ENCODE peak calls at places on chromosomes 16 and 17, in ten cellular contexts. One of them, this sample, is unnamed.

GRCh38 chr17:31629696-31630470 is 229.2 kb downstream of the COPRS start:
- DNase-seq in kidney: no peak
- DNase-seq in fibroblast of lung: peak
- DNase-seq in DND-41: no peak
- DNase-seq in spleen: no peak
- DNase-seq in ascending aorta: no peak
- DNase-seq in upper lobe of right lung: no peak
- DNase-seq in PC-9: no peak
- DNase-seq in epithelial cell of prostate: no peak
- DNase-seq in aorta: no peak
- DNase-seq in this sample: no peak

GRCh38 chr16:20899503-20900298 is 457 bp downstream of the DCUN1D3 start:
- DNase-seq in kidney: peak
- DNase-seq in ascending aorta: no peak
- DNase-seq in DND-41: no peak
- DNase-seq in epithelial cell of prostate: no peak
- DNase-seq in PC-9: peak
- DNase-seq in upper lobe of right lung: no peak
- DNase-seq in fibroblast of lung: no peak
- DNase-seq in aorta: peak
- DNase-seq in spleen: peak
- DNase-seq in this sample: no peak

GRCh38 chr16:56190903-56191806 is at the start of gene GNAO1:
- DNase-seq in spleen: peak
- DNase-seq in DND-41: peak
- DNase-seq in epithelial cell of prostate: no peak
- DNase-seq in upper lobe of right lung: peak
- DNase-seq in ascending aorta: no peak
- DNase-seq in kidney: peak
- DNase-seq in PC-9: peak
- DNase-seq in aorta: peak
- DNase-seq in fibroblast of lung: peak
- DNase-seq in this sample: peak

GRCh38 chr17:40323731-40324650 is 15.0 kb downstream of the RARA start:
- DNase-seq in DND-41: peak
- DNase-seq in aorta: peak
- DNase-seq in epithelial cell of prostate: no peak
- DNase-seq in PC-9: no peak
- DNase-seq in ascending aorta: no peak
- DNase-seq in spleen: peak
- DNase-seq in kidney: peak
- DNase-seq in fibroblast of lung: peak
- DNase-seq in upper lobe of right lung: no peak
- DNase-seq in this sample: no peak

GRCh38 chr17:57294629-57295501 is 38.5 kb downstream of the MSI2 start:
- DNase-seq in upper lobe of right lung: no peak
- DNase-seq in fibroblast of lung: peak
- DNase-seq in DND-41: peak
- DNase-seq in kidney: no peak
- DNase-seq in ascending aorta: no peak
- DNase-seq in spleen: no peak
- DNase-seq in PC-9: no peak
- DNase-seq in epithelial cell of prostate: no peak
- DNase-seq in aorta: no peak
- DNase-seq in this sample: no peak

GRCh38 chr16:67447508-67448076 is 16.7 kb downstream of the HSD11B2 start:
- DNase-seq in epithelial cell of prostate: no peak
- DNase-seq in kidney: no peak
- DNase-seq in spleen: no peak
- DNase-seq in PC-9: peak
- DNase-seq in DND-41: peak
- DNase-seq in upper lobe of right lung: no peak
- DNase-seq in aorta: no peak
- DNase-seq in ascending aorta: no peak
- DNase-seq in fibroblast of lung: no peak
- DNase-seq in this sample: peak

GRCh38 chr16:82192665-82193064 is 22.6 kb upstream of the MPHOSPH6 start:
- DNase-seq in ascending aorta: no peak
- DNase-seq in aorta: no peak
- DNase-seq in fibroblast of lung: peak
- DNase-seq in epithelial cell of prostate: peak
- DNase-seq in upper lobe of right lung: no peak
- DNase-seq in spleen: no peak
- DNase-seq in DND-41: no peak
- DNase-seq in PC-9: no peak
- DNase-seq in kidney: no peak
- DNase-seq in this sample: peak

GRCh38 chr16:4266372-4266771 is 6.5 kb downstream of the TFAP4 start:
- DNase-seq in upper lobe of right lung: no peak
- DNase-seq in PC-9: no peak
- DNase-seq in fibroblast of lung: no peak
- DNase-seq in kidney: no peak
- DNase-seq in aorta: no peak
- DNase-seq in epithelial cell of prostate: no peak
- DNase-seq in DND-41: peak
- DNase-seq in ascending aorta: no peak
- DNase-seq in spleen: no peak
- DNase-seq in this sample: peak

GRCh38 chr17:63925615-63926014 is 6.5 kb downstream of the CD79B start:
- DNase-seq in aorta: peak
- DNase-seq in PC-9: no peak
- DNase-seq in fibroblast of lung: no peak
- DNase-seq in kidney: peak
- DNase-seq in DND-41: no peak
- DNase-seq in ascending aorta: no peak
- DNase-seq in epithelial cell of prostate: no peak
- DNase-seq in spleen: peak
- DNase-seq in upper lobe of right lung: no peak
- DNase-seq in this sample: no peak

GRCh38 chr16:70430667-70431536 is 8.0 kb downstream of the ST3GAL2 start:
- DNase-seq in DND-41: peak
- DNase-seq in kidney: no peak
- DNase-seq in fibroblast of lung: no peak
- DNase-seq in spleen: peak
- DNase-seq in upper lobe of right lung: peak
- DNase-seq in ascending aorta: no peak
- DNase-seq in aorta: no peak
- DNase-seq in epithelial cell of prostate: no peak
- DNase-seq in PC-9: peak
- DNase-seq in this sample: no peak

GRCh38 chr17:67017895-67018294 is 26.5 kb upstream of the CACNG1 start:
- DNase-seq in aorta: no peak
- DNase-seq in spleen: no peak
- DNase-seq in PC-9: no peak
- DNase-seq in DND-41: no peak
- DNase-seq in upper lobe of right lung: no peak
- DNase-seq in ascending aorta: no peak
- DNase-seq in fibroblast of lung: no peak
- DNase-seq in kidney: no peak
- DNase-seq in epithelial cell of prostate: no peak
- DNase-seq in this sample: no peak
- H3K27ac ChIP-seq in aorta: no peak
- H3K27ac ChIP-seq in spleen: no peak
- H3K27ac ChIP-seq in PC-9: no peak
- H3K27ac ChIP-seq in DND-41: no peak
- H3K27ac ChIP-seq in upper lobe of right lung: no peak
- H3K27ac ChIP-seq in ascending aorta: no peak
- H3K27ac ChIP-seq in fibroblast of lung: no peak
- H3K27ac ChIP-seq in kidney: no peak
- H3K27ac ChIP-seq in epithelial cell of prostate: no peak
- H3K27ac ChIP-seq in this sample: no peak

DNA sequence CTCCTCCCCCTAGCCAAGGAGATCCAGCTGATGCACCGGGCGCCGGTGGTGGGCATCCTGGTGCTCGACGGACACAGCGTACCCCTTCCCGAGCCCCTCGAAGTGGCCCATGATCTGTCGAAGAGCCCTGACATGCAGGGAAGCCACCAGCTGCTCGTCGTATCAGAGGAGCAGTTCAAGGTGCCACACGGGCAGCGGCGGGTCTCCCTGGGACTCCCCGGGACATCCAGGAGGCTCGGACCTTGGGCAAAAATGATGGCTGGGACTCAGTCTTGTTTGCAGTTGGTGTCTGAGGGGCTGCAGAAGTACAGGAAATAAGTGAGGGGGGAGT is 15.8 kb upstream of the MYO15B start:
- DNase-seq in PC-9: no peak
- DNase-seq in fibroblast of lung: no peak
- DNase-seq in upper lobe of right lung: no peak
- DNase-seq in epithelial cell of prostate: no peak
- DNase-seq in aorta: no peak
- DNase-seq in ascending aorta: no peak
- DNase-seq in kidney: peak
- DNase-seq in DND-41: no peak
- DNase-seq in spleen: no peak
- DNase-seq in this sample: no peak
- H3K27ac ChIP-seq in PC-9: no peak
- H3K27ac ChIP-seq in fibroblast of lung: no peak
- H3K27ac ChIP-seq in upper lobe of right lung: peak
- H3K27ac ChIP-seq in epithelial cell of prostate: no peak
- H3K27ac ChIP-seq in aorta: no peak
- H3K27ac ChIP-seq in ascending aorta: no peak
- H3K27ac ChIP-seq in kidney: no peak
- H3K27ac ChIP-seq in DND-41: no peak
- H3K27ac ChIP-seq in spleen: peak
- H3K27ac ChIP-seq in this sample: no peak

GRCh38 chr16:50696575-50697420 is 3.4 kb downstream of the NOD2 start:
- DNase-seq in upper lobe of right lung: peak
- DNase-seq in DND-41: no peak
- DNase-seq in ascending aorta: peak
- DNase-seq in fibroblast of lung: peak
- DNase-seq in spleen: peak
- DNase-seq in PC-9: peak
- DNase-seq in aorta: peak
- DNase-seq in kidney: peak
- DNase-seq in epithelial cell of prostate: peak
- DNase-seq in this sample: peak

GRCh38 chr16:50694206-50694605 is 800 bp downstream of the NOD2 start:
- DNase-seq in PC-9: no peak
- DNase-seq in upper lobe of right lung: no peak
- DNase-seq in fibroblast of lung: no peak
- DNase-seq in DND-41: no peak
- DNase-seq in kidney: no peak
- DNase-seq in aorta: no peak
- DNase-seq in epithelial cell of prostate: no peak
- DNase-seq in ascending aorta: no peak
- DNase-seq in spleen: no peak
- DNase-seq in this sample: no peak

GRCh38 chr16:50697421-50697715 is 4.0 kb downstream of the NOD2 start:
- DNase-seq in aorta: no peak
- DNase-seq in upper lobe of right lung: no peak
- DNase-seq in epithelial cell of prostate: no peak
- DNase-seq in ascending aorta: no peak
- DNase-seq in kidney: no peak
- DNase-seq in PC-9: no peak
- DNase-seq in fibroblast of lung: no peak
- DNase-seq in DND-41: no peak
- DNase-seq in spleen: no peak
- DNase-seq in this sample: no peak

GRCh38 chr16:50695017-50696000 is 1.9 kb downstream of the NOD2 start:
- DNase-seq in epithelial cell of prostate: no peak
- DNase-seq in DND-41: no peak
- DNase-seq in fibroblast of lung: no peak
- DNase-seq in PC-9: no peak
- DNase-seq in aorta: peak
- DNase-seq in ascending aorta: no peak
- DNase-seq in spleen: no peak
- DNase-seq in upper lobe of right lung: no peak
- DNase-seq in kidney: no peak
- DNase-seq in this sample: no peak

GRCh38 chr16:50696126-50696525 is 2.7 kb downstream of the NOD2 start:
- DNase-seq in ascending aorta: no peak
- DNase-seq in spleen: no peak
- DNase-seq in PC-9: no peak
- DNase-seq in epithelial cell of prostate: no peak
- DNase-seq in kidney: no peak
- DNase-seq in aorta: no peak
- DNase-seq in DND-41: no peak
- DNase-seq in upper lobe of right lung: no peak
- DNase-seq in fibroblast of lung: no peak
- DNase-seq in this sample: no peak
- H3K27ac ChIP-seq in ascending aorta: peak
- H3K27ac ChIP-seq in spleen: peak
- H3K27ac ChIP-seq in PC-9: no peak
- H3K27ac ChIP-seq in epithelial cell of prostate: peak
- H3K27ac ChIP-seq in kidney: no peak
- H3K27ac ChIP-seq in aorta: no peak
- H3K27ac ChIP-seq in DND-41: no peak
- H3K27ac ChIP-seq in upper lobe of right lung: peak
- H3K27ac ChIP-seq in fibroblast of lung: no peak
- H3K27ac ChIP-seq in this sample: peak

GRCh38 chr16:9169094-9169493 is 77.7 kb downstream of the HAPSTR1 start:
- DNase-seq in aorta: no peak
- DNase-seq in DND-41: no peak
- DNase-seq in spleen: no peak
- DNase-seq in ascending aorta: no peak
- DNase-seq in kidney: no peak
- DNase-seq in epithelial cell of prostate: no peak
- DNase-seq in fibroblast of lung: no peak
- DNase-seq in PC-9: no peak
- DNase-seq in upper lobe of right lung: no peak
- DNase-seq in this sample: no peak

GRCh38 chr16:9159839-9160550 is 68.6 kb downstream of the HAPSTR1 start:
- DNase-seq in PC-9: peak
- DNase-seq in spleen: no peak
- DNase-seq in aorta: peak
- DNase-seq in fibroblast of lung: peak
- DNase-seq in upper lobe of right lung: peak
- DNase-seq in kidney: no peak
- DNase-seq in ascending aorta: no peak
- DNase-seq in epithelial cell of prostate: peak
- DNase-seq in DND-41: peak
- DNase-seq in this sample: peak

GRCh38 chr16:9160551-9160911 is 69.1 kb downstream of the HAPSTR1 start:
- DNase-seq in upper lobe of right lung: no peak
- DNase-seq in fibroblast of lung: no peak
- DNase-seq in kidney: no peak
- DNase-seq in spleen: no peak
- DNase-seq in DND-41: no peak
- DNase-seq in PC-9: no peak
- DNase-seq in ascending aorta: no peak
- DNase-seq in aorta: no peak
- DNase-seq in epithelial cell of prostate: no peak
- DNase-seq in this sample: no peak

DNA sequence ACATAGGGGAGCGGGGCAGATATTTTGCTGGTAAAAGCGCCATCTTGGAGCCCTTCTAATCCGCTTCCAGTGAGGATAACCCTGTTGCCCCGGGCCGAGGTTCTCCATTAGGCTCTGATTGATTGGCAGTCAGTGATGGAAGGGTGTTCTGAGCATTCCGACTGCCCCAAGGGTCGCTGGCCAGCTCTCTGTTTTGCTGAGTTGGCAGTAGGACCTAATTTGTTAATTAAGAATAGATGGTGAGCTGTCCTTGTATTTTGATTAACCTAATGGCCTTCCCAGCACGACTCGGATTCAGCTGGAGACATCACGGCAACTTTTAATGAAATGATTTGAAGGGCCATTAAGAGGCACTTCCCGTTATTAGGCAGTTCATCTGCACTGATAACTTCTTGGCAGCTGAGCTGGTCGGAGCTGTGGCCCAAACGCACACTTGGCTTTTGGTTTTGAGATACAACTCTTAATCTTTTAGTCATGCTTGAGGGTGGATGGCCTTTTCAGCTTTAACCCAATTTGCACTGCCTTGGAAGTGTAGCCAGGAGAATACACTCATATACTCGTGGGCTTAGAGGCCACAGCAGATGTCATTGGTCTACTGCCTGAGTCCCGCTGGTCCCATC is 74.3 kb downstream of the HAPSTR1 start:
- DNase-seq in spleen: no peak
- DNase-seq in aorta: no peak
- DNase-seq in DND-41: no peak
- DNase-seq in kidney: no peak
- DNase-seq in epithelial cell of prostate: no peak
- DNase-seq in ascending aorta: no peak
- DNase-seq in upper lobe of right lung: no peak
- DNase-seq in PC-9: no peak
- DNase-seq in fibroblast of lung: no peak
- DNase-seq in this sample: no peak
- H3K27ac ChIP-seq in spleen: no peak
- H3K27ac ChIP-seq in aorta: no peak
- H3K27ac ChIP-seq in DND-41: no peak
- H3K27ac ChIP-seq in kidney: no peak
- H3K27ac ChIP-seq in epithelial cell of prostate: no peak
- H3K27ac ChIP-seq in ascending aorta: no peak
- H3K27ac ChIP-seq in upper lobe of right lung: no peak
- H3K27ac ChIP-seq in PC-9: no peak
- H3K27ac ChIP-seq in fibroblast of lung: no peak
- H3K27ac ChIP-seq in this sample: no peak

This sample was measured in RWPE1.